ENCODE peak calls at places on chromosome 17, in nine cellular contexts. P, Q, I, W, X, T, R, O and D are unnamed samples.

GRCh38 chr17:79648181-79648831 is 37.5 kb upstream of the RBFOX3 start:
- DNase-seq in P (no peak), Q (no peak), I (no peak), W (peak; percentile 38), X (peak; percentile 19), T (no peak), R (no peak), O (no peak), D (no peak)

GRCh38 chr17:19263621-19264010 is 26.4 kb downstream of the EPN2 start:
- DNase-seq in P (no peak), Q (no peak), I (no peak), W (no peak), X (peak; percentile 44), T (peak; percentile 38), R (no peak), O (no peak), D (no peak)

GRCh38 chr17:33668516-33668915 is 375.4 kb upstream of the ASIC2 start:
- DNase-seq in P (no peak), Q (no peak), I (no peak), W (peak; percentile 17), X (no peak), T (no peak), R (no peak), O (no peak), D (no peak)

GRCh38 chr17:17420561-17421269 is 56.1 kb upstream of the MED9 start:
- DNase-seq in P (no peak), Q (no peak), I (no peak), W (no peak), X (no peak), T (peak; percentile 82), R (no peak), O (no peak), D (no peak)

GRCh38 chr17:81700353-81701287 is 2.5 kb upstream of the MRPL12 start:
- DNase-seq in P (no peak), Q (no peak), I (no peak), W (no peak), X (no peak), T (peak; percentile 22), R (no peak), O (no peak), D (no peak)

GRCh38 chr17:13592427-13592826 is 9.3 kb downstream of the HS3ST3A1 start:
- DNase-seq in P (no peak), Q (no peak), I (no peak), W (no peak), X (no peak), T (no peak), R (no peak), O (no peak), D (no peak)

GRCh38 chr17:64056269-64057005 is 36.0 kb upstream of the ICAM2 start:
- DNase-seq in P (no peak), Q (peak; percentile 62), I (no peak), W (peak; percentile 95), X (no peak), T (no peak), R (no peak), O (no peak), D (no peak)

GRCh38 chr17:57488856-57489255 is 232.5 kb downstream of the MSI2 start:
- DNase-seq in P (no peak), Q (no peak), I (no peak), W (no peak), X (no peak), T (no peak), R (no peak), O (no peak), D (no peak)

GRCh38 chr17:43915561-43915960 is 8.2 kb upstream of the MPP2 start:
- DNase-seq in P (no peak), Q (no peak), I (no peak), W (no peak), X (no peak), T (no peak), R (no peak), O (no peak), D (no peak)

GRCh38 chr17:74862108-74862901 is 2.6 kb upstream of the GRIN2C start:
- DNase-seq in P (peak; percentile 86), Q (peak; percentile 88), I (peak; percentile 54), W (peak; percentile 98), X (no peak), T (peak; percentile 59), R (peak; percentile 73), O (peak; percentile 66), D (peak; percentile 55)

GRCh38 chr17:79469646-79470045 is 141.2 kb downstream of the RBFOX3 start:
- DNase-seq in P (no peak), Q (no peak), I (no peak), W (no peak), X (no peak), T (no peak), R (no peak), O (no peak), D (no peak)

GRCh38 chr17:37743612-37743874 is 1.3 kb downstream of the HNF1B start:
- DNase-seq in P (peak; percentile 33), Q (peak; percentile 44), I (no peak), W (peak; percentile 88), X (peak; percentile 63), T (no peak), R (no peak), O (no peak), D (no peak)

GRCh38 chr17:7897773-7898172 is 9.2 kb downstream of the CHD3 start:
- DNase-seq in P (no peak), Q (no peak), I (no peak), W (peak; percentile 35), X (no peak), T (peak; percentile 83), R (peak; percentile 60), O (no peak), D (no peak)

GRCh38 chr17:44865231-44865660 is 17.6 kb downstream of the HIGD1B start:
- DNase-seq in P (peak; percentile 73), Q (peak; percentile 67), I (peak; percentile 57), W (peak; percentile 90), X (peak; percentile 49), T (peak; percentile 85), R (peak; percentile 68), O (peak; percentile 73), D (peak; percentile 52)

GRCh38 chr17:83086907-83087787 is 7.7 kb downstream of the METRNL start:
- DNase-seq in P (no peak), Q (no peak), I (no peak), W (no peak), X (no peak), T (no peak), R (no peak), O (no peak), D (no peak)

GRCh38 chr17:27970587-27970986 is 71.9 kb upstream of the NLK start:
- DNase-seq in P (no peak), Q (no peak), I (no peak), W (no peak), X (no peak), T (no peak), R (no peak), O (no peak), D (no peak)